ENCODE peak calls at places on chromosomes 1 and 21, in eight cellular contexts. One of them, this sample, is unnamed.

GRCh38 chr21:42632336-42632751 is 21.1 kb upstream of the PDE9A start:
- DNase-seq in epithelial cell of proximal tubule: no peak
- DNase-seq in PC-3: no peak
- DNase-seq in endodermal cell: peak; percentile 53
- DNase-seq in WTC11: no peak
- DNase-seq in GM10248: no peak
- DNase-seq in GM23338: peak; percentile 44
- DNase-seq in heart right ventricle: no peak
- DNase-seq in this sample: no peak

GRCh38 chr1:43293896-43294760 is 6.7 kb upstream of the TIE1 start:
- DNase-seq in epithelial cell of proximal tubule: peak; percentile 76
- DNase-seq in PC-3: peak; percentile 58
- DNase-seq in endodermal cell: no peak
- DNase-seq in WTC11: no peak
- DNase-seq in GM10248: no peak
- DNase-seq in GM23338: no peak
- DNase-seq in heart right ventricle: no peak
- DNase-seq in this sample: no peak

GRCh38 chr21:18902641-18903040 is 499.1 kb upstream of the TMPRSS15 start:
- DNase-seq in epithelial cell of proximal tubule: no peak
- DNase-seq in PC-3: no peak
- DNase-seq in endodermal cell: no peak
- DNase-seq in WTC11: no peak
- DNase-seq in GM10248: no peak
- DNase-seq in GM23338: no peak
- DNase-seq in heart right ventricle: no peak
- DNase-seq in this sample: no peak

GRCh38 chr21:46457801-46458314 is 833 bp upstream of the DIP2A start:
- DNase-seq in epithelial cell of proximal tubule: no peak
- DNase-seq in PC-3: peak; percentile 25
- DNase-seq in endodermal cell: no peak
- DNase-seq in WTC11: no peak
- DNase-seq in GM10248: peak; percentile 50
- DNase-seq in GM23338: peak; percentile 55
- DNase-seq in heart right ventricle: peak; percentile 34
- DNase-seq in this sample: no peak

GRCh38 chr1:19799233-19799876 is 361 bp downstream of the TMCO4 start:
- DNase-seq in epithelial cell of proximal tubule: no peak
- DNase-seq in PC-3: peak; percentile 49
- DNase-seq in endodermal cell: peak; percentile 74
- DNase-seq in WTC11: no peak
- DNase-seq in GM10248: no peak
- DNase-seq in GM23338: peak; percentile 51
- DNase-seq in heart right ventricle: peak; percentile 35
- DNase-seq in this sample: peak; percentile 75

GRCh38 chr1:88061106-88061829 is 622.8 kb upstream of the PKN2 start:
- DNase-seq in epithelial cell of proximal tubule: peak; percentile 38
- DNase-seq in PC-3: peak; percentile 84
- DNase-seq in endodermal cell: peak; percentile 84
- DNase-seq in WTC11: peak; percentile 61
- DNase-seq in GM10248: peak; percentile 14
- DNase-seq in GM23338: peak; percentile 86
- DNase-seq in heart right ventricle: peak; percentile 29
- DNase-seq in this sample: peak; percentile 26

GRCh38 chr21:41740604-41741252 is 26.1 kb downstream of the RIPK4 start:
- DNase-seq in epithelial cell of proximal tubule: no peak
- DNase-seq in PC-3: no peak
- DNase-seq in endodermal cell: no peak
- DNase-seq in WTC11: no peak
- DNase-seq in GM10248: no peak
- DNase-seq in GM23338: no peak
- DNase-seq in heart right ventricle: no peak
- DNase-seq in this sample: no peak

GRCh38 chr1:225454733-225455132 is 26.9 kb upstream of the LBR start:
- DNase-seq in epithelial cell of proximal tubule: peak; percentile 96
- DNase-seq in PC-3: peak; percentile 96
- DNase-seq in endodermal cell: no peak
- DNase-seq in WTC11: no peak
- DNase-seq in GM10248: peak; percentile 50
- DNase-seq in GM23338: no peak
- DNase-seq in heart right ventricle: no peak
- DNase-seq in this sample: no peak

GRCh38 chr1:162389971-162390370 is 8.4 kb downstream of the C1orf226 start:
- DNase-seq in epithelial cell of proximal tubule: no peak
- DNase-seq in PC-3: no peak
- DNase-seq in endodermal cell: peak; percentile 56
- DNase-seq in WTC11: no peak
- DNase-seq in GM10248: no peak
- DNase-seq in GM23338: no peak
- DNase-seq in heart right ventricle: no peak
- DNase-seq in this sample: no peak

GRCh38 chr1:201126832-201127754 is at the start of gene ASCL5:
- DNase-seq in epithelial cell of proximal tubule: no peak
- DNase-seq in PC-3: peak; percentile 100
- DNase-seq in endodermal cell: peak; percentile 94
- DNase-seq in WTC11: peak; percentile 57
- DNase-seq in GM10248: no peak
- DNase-seq in GM23338: peak; percentile 68
- DNase-seq in heart right ventricle: no peak
- DNase-seq in this sample: no peak
- TF ChIP-seq CTCF in epithelial cell of proximal tubule: peak; percentile 56
- TF ChIP-seq CTCF in PC-3: peak; percentile 89
- TF ChIP-seq CTCF in endodermal cell: peak; percentile 17
- TF ChIP-seq CTCF in WTC11: no peak
- TF ChIP-seq CTCF in GM10248: no peak
- TF ChIP-seq CTCF in GM23338: no peak
- TF ChIP-seq CTCF in heart right ventricle: no peak
- TF ChIP-seq CTCF in this sample: no peak

GRCh38 chr1:234409328-234409727 is 36.1 kb downstream of the COA6 start:
- DNase-seq in epithelial cell of proximal tubule: no peak
- DNase-seq in PC-3: no peak
- DNase-seq in endodermal cell: no peak
- DNase-seq in WTC11: no peak
- DNase-seq in GM10248: no peak
- DNase-seq in GM23338: no peak
- DNase-seq in heart right ventricle: no peak
- DNase-seq in this sample: no peak
- TF ChIP-seq CTCF in epithelial cell of proximal tubule: peak; percentile 18
- TF ChIP-seq CTCF in PC-3: peak; percentile 23
- TF ChIP-seq CTCF in endodermal cell: peak; percentile 53
- TF ChIP-seq CTCF in WTC11: no peak
- TF ChIP-seq CTCF in GM10248: no peak
- TF ChIP-seq CTCF in GM23338: peak; percentile 43
- TF ChIP-seq CTCF in heart right ventricle: no peak
- TF ChIP-seq CTCF in this sample: peak; percentile 24

GRCh38 chr1:41003640-41004220 is 17.8 kb downstream of the SLFNL1 start:
- DNase-seq in epithelial cell of proximal tubule: peak; percentile 86
- DNase-seq in PC-3: peak; percentile 99
- DNase-seq in endodermal cell: peak; percentile 74
- DNase-seq in WTC11: no peak
- DNase-seq in GM10248: peak; percentile 83
- DNase-seq in GM23338: peak; percentile 27
- DNase-seq in heart right ventricle: peak; percentile 95
- DNase-seq in this sample: peak; percentile 86
- TF ChIP-seq CTCF in epithelial cell of proximal tubule: peak; percentile 65
- TF ChIP-seq CTCF in PC-3: peak; percentile 80
- TF ChIP-seq CTCF in endodermal cell: peak; percentile 59
- TF ChIP-seq CTCF in WTC11: no peak
- TF ChIP-seq CTCF in GM10248: peak; percentile 57
- TF ChIP-seq CTCF in GM23338: peak; percentile 33
- TF ChIP-seq CTCF in heart right ventricle: peak; percentile 68
- TF ChIP-seq CTCF in this sample: peak; percentile 66

GRCh38 chr1:34879230-34879629 is 19.7 kb upstream of the SMIM12 start:
- DNase-seq in epithelial cell of proximal tubule: no peak
- DNase-seq in PC-3: no peak
- DNase-seq in endodermal cell: peak; percentile 65
- DNase-seq in WTC11: peak; percentile 67
- DNase-seq in GM10248: no peak
- DNase-seq in GM23338: peak; percentile 79
- DNase-seq in heart right ventricle: no peak
- DNase-seq in this sample: no peak
- TF ChIP-seq CTCF in epithelial cell of proximal tubule: no peak
- TF ChIP-seq CTCF in PC-3: no peak
- TF ChIP-seq CTCF in endodermal cell: peak; percentile 31
- TF ChIP-seq CTCF in WTC11: no peak
- TF ChIP-seq CTCF in GM10248: no peak
- TF ChIP-seq CTCF in GM23338: no peak
- TF ChIP-seq CTCF in heart right ventricle: no peak
- TF ChIP-seq CTCF in this sample: no peak

GRCh38 chr21:36395353-36396111 is 10.3 kb downstream of the CHAF1B start:
- DNase-seq in epithelial cell of proximal tubule: no peak
- DNase-seq in PC-3: no peak
- DNase-seq in endodermal cell: no peak
- DNase-seq in WTC11: no peak
- DNase-seq in GM10248: no peak
- DNase-seq in GM23338: no peak
- DNase-seq in heart right ventricle: no peak
- DNase-seq in this sample: no peak
- TF ChIP-seq CTCF in epithelial cell of proximal tubule: no peak
- TF ChIP-seq CTCF in PC-3: no peak
- TF ChIP-seq CTCF in endodermal cell: no peak
- TF ChIP-seq CTCF in WTC11: no peak
- TF ChIP-seq CTCF in GM10248: no peak
- TF ChIP-seq CTCF in GM23338: no peak
- TF ChIP-seq CTCF in heart right ventricle: no peak
- TF ChIP-seq CTCF in this sample: no peak

DNA sequence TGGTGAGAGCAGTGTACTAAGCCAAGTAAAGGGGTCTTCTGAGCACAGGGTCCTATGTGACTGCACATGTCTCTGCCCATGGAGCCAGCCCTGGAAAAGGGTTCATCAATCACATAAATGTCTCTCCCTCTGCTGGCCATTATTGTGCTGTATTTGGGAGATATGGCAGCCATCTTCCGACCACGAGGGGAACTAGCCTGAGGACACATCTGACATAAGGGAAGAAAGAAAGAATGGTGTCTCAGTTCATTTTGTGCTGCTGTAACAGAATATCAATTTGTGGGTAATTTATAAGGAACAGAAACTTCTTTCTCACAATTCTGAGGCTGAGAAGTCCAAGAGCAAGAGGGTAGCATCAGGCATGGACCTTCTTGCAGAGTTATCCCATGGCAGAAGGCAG is 55.1 kb upstream of the GJA5 start:
- DNase-seq in epithelial cell of proximal tubule: no peak
- DNase-seq in PC-3: peak; percentile 15
- DNase-seq in endodermal cell: peak; percentile 37
- DNase-seq in WTC11: no peak
- DNase-seq in GM10248: no peak
- DNase-seq in GM23338: no peak
- DNase-seq in heart right ventricle: no peak
- DNase-seq in this sample: no peak
- TF ChIP-seq CTCF in epithelial cell of proximal tubule: no peak
- TF ChIP-seq CTCF in PC-3: peak; percentile 48
- TF ChIP-seq CTCF in endodermal cell: peak; percentile 59
- TF ChIP-seq CTCF in WTC11: no peak
- TF ChIP-seq CTCF in GM10248: no peak
- TF ChIP-seq CTCF in GM23338: peak; percentile 23
- TF ChIP-seq CTCF in heart right ventricle: no peak
- TF ChIP-seq CTCF in this sample: no peak

DNA sequence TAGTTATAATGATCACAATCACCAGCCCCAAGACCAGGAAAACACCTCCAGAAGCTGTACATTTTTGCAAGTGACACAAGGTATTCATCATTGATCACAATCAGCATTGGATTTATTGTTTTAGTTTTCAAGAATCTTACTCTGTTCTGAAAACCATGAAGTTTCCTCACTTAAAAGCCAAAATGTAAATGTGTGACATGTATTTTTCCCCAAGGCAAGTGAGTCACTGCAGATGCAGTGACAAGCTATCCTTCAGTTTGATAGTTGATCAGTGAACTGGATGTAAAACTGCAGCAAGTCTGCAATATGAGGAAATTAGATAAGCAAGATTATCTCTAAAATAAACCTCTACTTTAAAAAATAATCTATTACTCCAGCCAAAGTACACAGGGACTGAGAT is 41.8 kb downstream of the C21orf91 start:
- DNase-seq in epithelial cell of proximal tubule: no peak
- DNase-seq in PC-3: peak; percentile 40
- DNase-seq in endodermal cell: no peak
- DNase-seq in WTC11: no peak
- DNase-seq in GM10248: no peak
- DNase-seq in GM23338: no peak
- DNase-seq in heart right ventricle: no peak
- DNase-seq in this sample: no peak
- TF ChIP-seq CTCF in epithelial cell of proximal tubule: no peak
- TF ChIP-seq CTCF in PC-3: no peak
- TF ChIP-seq CTCF in endodermal cell: no peak
- TF ChIP-seq CTCF in WTC11: no peak
- TF ChIP-seq CTCF in GM10248: no peak
- TF ChIP-seq CTCF in GM23338: no peak
- TF ChIP-seq CTCF in heart right ventricle: no peak
- TF ChIP-seq CTCF in this sample: no peak

GRCh38 chr1:15937706-15938168 is 38.2 kb downstream of the ZBTB17 start:
- DNase-seq in epithelial cell of proximal tubule: no peak
- DNase-seq in PC-3: peak; percentile 18
- DNase-seq in endodermal cell: peak; percentile 85
- DNase-seq in WTC11: peak; percentile 56
- DNase-seq in GM10248: peak; percentile 19
- DNase-seq in GM23338: peak; percentile 70
- DNase-seq in heart right ventricle: no peak
- DNase-seq in this sample: no peak
- TF ChIP-seq CTCF in epithelial cell of proximal tubule: no peak
- TF ChIP-seq CTCF in PC-3: peak; percentile 46
- TF ChIP-seq CTCF in endodermal cell: peak; percentile 71
- TF ChIP-seq CTCF in WTC11: no peak
- TF ChIP-seq CTCF in GM10248: peak; percentile 11
- TF ChIP-seq CTCF in GM23338: peak; percentile 65
- TF ChIP-seq CTCF in heart right ventricle: no peak
- TF ChIP-seq CTCF in this sample: peak; percentile 17

GRCh38 chr1:77218477-77219165 is 609 bp downstream of the PIGK start:
- DNase-seq in epithelial cell of proximal tubule: no peak
- DNase-seq in PC-3: peak; percentile 15
- DNase-seq in endodermal cell: no peak
- DNase-seq in WTC11: no peak
- DNase-seq in GM10248: no peak
- DNase-seq in GM23338: no peak
- DNase-seq in heart right ventricle: no peak
- DNase-seq in this sample: peak; percentile 3

GRCh38 chr1:77220687-77221463 is 1.6 kb upstream of the PIGK start:
- DNase-seq in epithelial cell of proximal tubule: peak; percentile 68
- DNase-seq in PC-3: peak; percentile 35
- DNase-seq in endodermal cell: no peak
- DNase-seq in WTC11: no peak
- DNase-seq in GM10248: no peak
- DNase-seq in GM23338: no peak
- DNase-seq in heart right ventricle: no peak
- DNase-seq in this sample: no peak

GRCh38 chr1:77222496-77222895 is 3.3 kb upstream of the PIGK start:
- DNase-seq in epithelial cell of proximal tubule: no peak
- DNase-seq in PC-3: no peak
- DNase-seq in endodermal cell: no peak
- DNase-seq in WTC11: no peak
- DNase-seq in GM10248: no peak
- DNase-seq in GM23338: peak; percentile 42
- DNase-seq in heart right ventricle: no peak
- DNase-seq in this sample: no peak

GRCh38 chr1:77219166-77219887 is at the start of gene PIGK:
- DNase-seq in epithelial cell of proximal tubule: peak; percentile 59
- DNase-seq in PC-3: peak; percentile 94
- DNase-seq in endodermal cell: peak; percentile 96
- DNase-seq in WTC11: peak; percentile 93
- DNase-seq in GM10248: peak; percentile 80
- DNase-seq in GM23338: peak; percentile 96
- DNase-seq in heart right ventricle: peak; percentile 88
- DNase-seq in this sample: peak; percentile 71
- TF ChIP-seq CTCF in epithelial cell of proximal tubule: peak; percentile 22
- TF ChIP-seq CTCF in PC-3: peak; percentile 10
- TF ChIP-seq CTCF in endodermal cell: peak; percentile 33
- TF ChIP-seq CTCF in WTC11: no peak
- TF ChIP-seq CTCF in GM10248: no peak
- TF ChIP-seq CTCF in GM23338: no peak
- TF ChIP-seq CTCF in heart right ventricle: no peak
- TF ChIP-seq CTCF in this sample: no peak

This sample was measured in GM13977.